ENCODE peak calls at places on chromosomes 2 and 18, in nine cellular contexts. Z, F, L, X, T, W, H, P and G are unnamed samples. For H3K4me1 and H3K9me3, the result is how much of the 10 kb centered on the place peaks cover.

GRCh38 chr2:66753247-66754019 is 318.5 kb downstream of the MEIS1 start:
- DNase-seq in Z (peak), F (no peak), L (no peak), X (no peak), T (no peak), W (no peak), H (no peak), P (no peak), G (no peak)

GRCh38 chr2:181203412-181203811 is 223.0 kb downstream of the UBE2E3 start:
- DNase-seq in Z (no peak), F (no peak), L (no peak), X (peak), T (no peak), W (no peak), H (peak), P (no peak), G (no peak)

GRCh38 chr2:41294331-41294730 is 753.5 kb upstream of the PKDCC start:
- DNase-seq in Z (no peak), F (no peak), L (no peak), X (no peak), T (no peak), W (no peak), H (no peak), P (no peak), G (no peak)

GRCh38 chr18:33558529-33558928 is 19.5 kb upstream of the ASXL3 start:
- DNase-seq in Z (no peak), F (no peak), L (no peak), X (no peak), T (no peak), W (no peak), H (no peak), P (no peak), G (no peak)

GRCh38 chr18:3494245-3494526 is 44.2 kb downstream of the TGIF1 start:
- DNase-seq in Z (no peak), F (no peak), L (peak), X (no peak), T (no peak), W (no peak), H (no peak), P (no peak), G (no peak)

GRCh38 chr18:9673296-9674251 is 34.5 kb upstream of the RAB31 start:
- DNase-seq in Z (no peak), F (peak), L (peak), X (peak), T (no peak), W (no peak), H (peak), P (no peak), G (no peak)

GRCh38 chr2:170716851-170717598 is 1.9 kb downstream of the SP5 start:
- DNase-seq in Z (peak), F (peak), L (peak), X (no peak), T (no peak), W (no peak), H (peak), P (peak), G (peak)

GRCh38 chr2:18749912-18750526 is 160.7 kb upstream of the NT5C1B start:
- DNase-seq in Z (peak), F (peak), L (peak), X (peak), T (peak), W (peak), H (peak), P (no peak), G (no peak)

GRCh38 chr2:207054521-207054920 is 111.2 kb downstream of the KLF7 start:
- DNase-seq in Z (no peak), F (no peak), L (no peak), X (no peak), T (no peak), W (no peak), H (no peak), P (no peak), G (no peak)

GRCh38 chr2:184363213-184363612 is 235.1 kb upstream of the ZNF804A start:
- DNase-seq in Z (no peak), F (no peak), L (peak), X (peak), T (no peak), W (no peak), H (no peak), P (no peak), G (no peak)

GRCh38 chr2:232502901-232503791 is 15.5 kb upstream of the ECEL1 start:
- DNase-seq in Z (no peak), F (peak), L (no peak), X (no peak), T (no peak), W (peak), H (no peak), P (no peak), G (no peak)

GRCh38 chr2:237577956-237578870 is 11.8 kb downstream of the PRLH start:
- DNase-seq in Z (no peak), F (no peak), L (no peak), X (no peak), T (no peak), W (no peak), H (no peak), P (no peak), G (peak)

DNA sequence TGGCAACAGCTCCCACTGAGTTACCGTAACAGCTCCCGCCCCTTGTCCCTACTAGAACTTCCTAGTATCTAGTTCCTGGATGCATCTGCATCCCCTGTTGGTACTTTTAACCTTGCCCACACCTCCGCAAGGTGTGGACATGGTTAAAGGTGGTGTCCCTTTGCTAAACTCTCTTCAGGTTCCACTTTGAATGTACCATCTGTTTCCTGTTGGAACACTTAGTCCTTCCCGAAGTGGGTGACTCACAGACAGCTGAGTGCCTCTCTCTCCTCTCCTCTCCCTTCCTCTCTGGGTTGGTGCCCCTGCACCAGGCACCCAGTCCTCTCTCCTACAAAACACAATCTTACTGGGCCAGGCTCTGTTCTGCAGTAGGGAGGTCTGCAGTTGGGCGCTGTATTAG is 19.6 kb upstream of the REL start:
- DNase-seq in Z (no peak), F (no peak), L (no peak), X (no peak), T (no peak), W (no peak), H (no peak), P (no peak), G (no peak)
- TF ChIP-seq POLR2AphosphoS5 in Z (no peak), F (no peak), L (no peak), X (no peak), T (no peak), W (no peak), H (no peak), P (no peak), G (no peak)

GRCh38 chr18:58559427-58560186 is 69.3 kb downstream of the ALPK2 start:
- DNase-seq in Z (no peak), F (peak), L (no peak), X (no peak), T (no peak), W (no peak), H (no peak), P (no peak), G (no peak)

GRCh38 chr18:58562146-58562998 is 66.5 kb downstream of the ALPK2 start:
- DNase-seq in Z (no peak), F (no peak), L (no peak), X (no peak), T (no peak), W (no peak), H (no peak), P (no peak), G (no peak)

GRCh38 chr18:58556333-58557012 is 72.4 kb downstream of the ALPK2 start:
- DNase-seq in Z (no peak), F (no peak), L (no peak), X (no peak), T (no peak), W (no peak), H (no peak), P (no peak), G (no peak)

GRCh38 chr18:58557013-58557435 is 71.9 kb downstream of the ALPK2 start:
- DNase-seq in Z (no peak), F (no peak), L (no peak), X (no peak), T (no peak), W (no peak), H (no peak), P (no peak), G (peak)

DNA sequence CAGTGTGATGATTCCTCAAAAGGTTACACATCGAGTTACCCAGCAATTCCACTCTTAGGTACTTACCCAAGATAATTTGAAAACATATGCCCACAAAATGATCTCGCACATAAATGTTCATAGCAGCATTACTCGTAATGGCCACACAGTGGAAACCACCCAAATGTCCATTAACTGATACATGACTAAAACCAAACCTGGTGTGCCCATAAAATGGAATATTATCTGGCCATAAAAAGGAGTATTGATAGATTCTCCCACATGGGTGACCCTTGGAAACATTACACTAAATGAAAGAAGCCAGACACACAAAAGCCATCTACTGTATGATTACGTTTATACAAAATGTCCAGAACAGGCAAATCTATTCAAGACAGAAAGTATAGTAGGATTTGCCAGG is 70.4 kb downstream of the ALPK2 start:
- DNase-seq in Z (no peak), F (no peak), L (no peak), X (no peak), T (no peak), W (no peak), H (no peak), P (no peak), G (no peak)
- H3K4me1 ChIP-seq in Z (under half), F (under half), L (under half), X (under half), T (under half), W (under half), H (under half), P (under half), G (under half)

DNA sequence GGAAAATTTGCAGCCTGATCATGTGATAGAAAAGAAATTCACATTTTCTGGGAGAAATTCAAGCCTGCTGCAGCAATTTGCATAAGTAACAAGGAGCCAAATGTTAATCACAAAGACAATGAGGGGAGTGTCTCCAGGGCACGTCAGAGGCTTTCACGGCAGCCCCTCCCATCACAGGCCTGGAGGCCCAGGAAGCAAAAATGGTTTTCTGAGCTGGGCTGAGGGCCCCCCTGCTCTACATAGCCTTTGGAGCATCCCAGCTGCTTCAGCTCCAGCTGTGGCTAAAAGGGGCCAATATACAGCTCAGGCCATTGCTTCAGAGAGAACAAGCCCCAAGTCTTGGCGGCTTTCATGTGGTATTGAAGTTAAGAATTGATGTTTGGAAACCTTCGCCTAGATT is 445.3 kb upstream of the ZEB2 start:
- DNase-seq in Z (no peak), F (no peak), L (no peak), X (no peak), T (no peak), W (no peak), H (no peak), P (no peak), G (no peak)
- H3K9me3 ChIP-seq in Z (under half), F (under half), L (half or more), X (under half), T (under half), W (under half), H (under half), P (under half), G (under half)

GRCh38 chr2:45793998-45794720 is 142.7 kb downstream of the PRKCE start:
- DNase-seq in Z (peak), F (no peak), L (no peak), X (no peak), T (no peak), W (no peak), H (peak), P (no peak), G (no peak)
- TF ChIP-seq POLR2AphosphoS5 in Z (no peak), F (no peak), L (no peak), X (no peak), T (no peak), W (no peak), H (peak), P (no peak), G (no peak)

DNA sequence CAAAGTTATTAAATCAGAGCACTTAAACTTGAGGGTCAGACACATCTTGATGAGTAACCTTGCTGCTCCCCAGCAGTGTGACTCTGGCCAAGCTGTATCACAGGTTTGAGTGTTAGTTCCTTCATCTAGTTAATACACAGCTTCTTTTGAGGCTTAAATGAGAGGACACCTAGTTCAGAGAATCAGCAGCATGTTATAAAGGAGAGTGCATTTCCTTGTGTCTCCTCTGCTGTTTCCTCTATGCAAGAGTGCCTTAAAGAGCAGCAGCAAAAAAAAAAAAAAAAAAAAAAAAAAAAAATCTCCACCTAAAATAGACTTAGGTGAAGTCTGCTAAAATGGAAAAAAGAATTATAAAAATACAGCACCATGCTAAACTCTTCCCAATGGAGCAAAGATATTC is 261.9 kb downstream of the TCF4 start:
- DNase-seq in Z (no peak), F (no peak), L (no peak), X (no peak), T (no peak), W (no peak), H (no peak), P (no peak), G (no peak)
- H3K4me1 ChIP-seq in Z (under half), F (under half), L (under half), X (under half), T (under half), W (under half), H (half or more), P (under half), G (under half)

DNA sequence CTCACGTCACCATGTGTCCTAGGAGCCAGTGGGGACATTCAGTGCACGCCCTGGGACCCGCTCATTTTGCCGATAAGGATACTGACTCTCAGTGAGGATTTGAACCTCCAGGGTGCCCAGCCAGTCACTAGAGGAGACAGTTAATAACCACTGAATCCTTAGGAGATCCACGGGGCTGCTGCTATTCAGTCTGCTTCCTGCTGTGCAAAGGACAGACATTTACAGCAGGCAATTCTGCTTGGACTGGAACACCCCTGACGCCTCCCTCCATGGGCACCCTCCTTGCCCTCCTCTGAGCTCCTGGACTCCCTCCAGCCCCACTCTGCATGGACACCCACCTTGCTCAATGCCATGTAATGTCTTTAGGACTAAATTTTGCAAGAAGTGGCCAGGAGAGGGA is 265.5 kb downstream of the EIPR1 start:
- DNase-seq in Z (peak), F (no peak), L (no peak), X (no peak), T (no peak), W (no peak), H (no peak), P (no peak), G (peak)
- H3K9me3 ChIP-seq in Z (under half), F (under half), L (under half), X (under half), T (under half), W (under half), H (under half), P (under half), G (under half)